ENCODE peak calls at places on chromosome 7, in five cellular contexts. B is iris pigment epithelial cell; C is activated T-helper 1 cell treated with anti-CD3 and anti-CD28 coated beads, Interleukin-2, amount 50 U/mL, for 16 hours; Q is KBM-7; V is effector memory CD8-positive, alpha-beta T cell. T is an unnamed sample.

GRCh38 chr7:141477866-141478265 is 73.3 kb upstream of the AGK start:
- DNase-seq in B (no peak), C (no peak), Q (no peak), V (no peak), T (no peak)

GRCh38 chr7:474605-475424 is 44.8 kb downstream of the PDGFA start:
- DNase-seq in B (no peak), C (no peak), Q (no peak), V (no peak), T (no peak)

GRCh38 chr7:69935107-69935506 is 336.8 kb downstream of the AUTS2 start:
- DNase-seq in B (no peak), C (no peak), Q (no peak), V (no peak), T (no peak)

GRCh38 chr7:2403718-2404648 is 572 bp downstream of the CHST12 start:
- DNase-seq in B (no peak), C (no peak), Q (no peak), V (peak), T (no peak)

GRCh38 chr7:10797157-10797556 is 176.5 kb upstream of the PHF14 start:
- DNase-seq in B (no peak), C (no peak), Q (no peak), V (no peak), T (no peak)

GRCh38 chr7:108266489-108266888 is 136.3 kb upstream of the LAMB4 start:
- DNase-seq in B (no peak), C (no peak), Q (no peak), V (no peak), T (no peak)

GRCh38 chr7:127447326-127447945 is 54.9 kb upstream of the ZNF800 start:
- DNase-seq in B (peak), C (peak), Q (peak), V (peak), T (peak)

GRCh38 chr7:6323936-6324701 is 51.7 kb upstream of the CYTH3 start:
- DNase-seq in B (no peak), C (no peak), Q (no peak), V (no peak), T (no peak)

GRCh38 chr7:24227603-24228359 is 56.2 kb upstream of the NPY start:
- DNase-seq in B (no peak), C (no peak), Q (peak), V (no peak), T (no peak)

GRCh38 chr7:42661312-42661711 is 250.6 kb downstream of the C7orf25 start:
- DNase-seq in B (peak), C (no peak), Q (no peak), V (no peak), T (no peak)

T was measured in GM12891.